ENCODE peak calls at places on chromosome 1, in nine cellular contexts. One of them, this sample, is unnamed.

GRCh38 chr1:247451388-247452010 is 6.4 kb downstream of the OR2B11 start:
- DNase-seq in NCI-H446 treated with DMSO at 0.1 percent for 48 hours: no peak
- DNase-seq in fibroblast of pulmonary artery: no peak
- DNase-seq in astrocyte of the cerebellum: no peak
- DNase-seq in mucosa of descending colon: no peak
- DNase-seq in stimulated activated CD8-positive, alpha-beta memory T cell treated with anti-CD3 and anti-CD28 coated beads, Interleukin-2, amount 100 ng/mL, for 1 hour: no peak
- DNase-seq in lung microvascular endothelial cell: no peak
- DNase-seq in DMS153: no peak
- DNase-seq in NAMALWA: no peak
- DNase-seq in this sample: no peak

GRCh38 chr1:197024460-197024859 is 42.6 kb downstream of the F13B start:
- DNase-seq in mucosa of descending colon: no peak
- DNase-seq in lung microvascular endothelial cell: no peak
- DNase-seq in astrocyte of the cerebellum: no peak
- DNase-seq in stimulated activated CD8-positive, alpha-beta memory T cell treated with anti-CD3 and anti-CD28 coated beads, Interleukin-2, amount 100 ng/mL, for 1 hour: no peak
- DNase-seq in DMS153: no peak
- DNase-seq in fibroblast of pulmonary artery: peak
- DNase-seq in NCI-H446 treated with DMSO at 0.1 percent for 48 hours: no peak
- DNase-seq in NAMALWA: no peak
- DNase-seq in this sample: no peak

GRCh38 chr1:228374711-228375577 is 31.7 kb downstream of the TRIM11 start:
- DNase-seq in lung microvascular endothelial cell: no peak
- DNase-seq in stimulated activated CD8-positive, alpha-beta memory T cell treated with anti-CD3 and anti-CD28 coated beads, Interleukin-2, amount 100 ng/mL, for 1 hour: no peak
- DNase-seq in NAMALWA: no peak
- DNase-seq in astrocyte of the cerebellum: peak
- DNase-seq in mucosa of descending colon: peak
- DNase-seq in fibroblast of pulmonary artery: peak
- DNase-seq in NCI-H446 treated with DMSO at 0.1 percent for 48 hours: no peak
- DNase-seq in DMS153: no peak
- DNase-seq in this sample: peak

GRCh38 chr1:235831148-235831547 is 35.6 kb downstream of the LYST start:
- DNase-seq in mucosa of descending colon: no peak
- DNase-seq in NAMALWA: no peak
- DNase-seq in stimulated activated CD8-positive, alpha-beta memory T cell treated with anti-CD3 and anti-CD28 coated beads, Interleukin-2, amount 100 ng/mL, for 1 hour: no peak
- DNase-seq in DMS153: no peak
- DNase-seq in NCI-H446 treated with DMSO at 0.1 percent for 48 hours: no peak
- DNase-seq in fibroblast of pulmonary artery: peak
- DNase-seq in lung microvascular endothelial cell: peak
- DNase-seq in astrocyte of the cerebellum: no peak
- DNase-seq in this sample: no peak

GRCh38 chr1:7249516-7249915 is 464.3 kb downstream of the CAMTA1 start:
- DNase-seq in DMS153: no peak
- DNase-seq in stimulated activated CD8-positive, alpha-beta memory T cell treated with anti-CD3 and anti-CD28 coated beads, Interleukin-2, amount 100 ng/mL, for 1 hour: no peak
- DNase-seq in lung microvascular endothelial cell: no peak
- DNase-seq in fibroblast of pulmonary artery: no peak
- DNase-seq in mucosa of descending colon: no peak
- DNase-seq in astrocyte of the cerebellum: no peak
- DNase-seq in NCI-H446 treated with DMSO at 0.1 percent for 48 hours: no peak
- DNase-seq in NAMALWA: no peak
- DNase-seq in this sample: no peak

GRCh38 chr1:200153277-200154055 is 126.0 kb downstream of the NR5A2 start:
- DNase-seq in astrocyte of the cerebellum: no peak
- DNase-seq in NAMALWA: peak
- DNase-seq in mucosa of descending colon: no peak
- DNase-seq in fibroblast of pulmonary artery: no peak
- DNase-seq in stimulated activated CD8-positive, alpha-beta memory T cell treated with anti-CD3 and anti-CD28 coated beads, Interleukin-2, amount 100 ng/mL, for 1 hour: no peak
- DNase-seq in lung microvascular endothelial cell: peak
- DNase-seq in NCI-H446 treated with DMSO at 0.1 percent for 48 hours: no peak
- DNase-seq in DMS153: no peak
- DNase-seq in this sample: no peak

GRCh38 chr1:184879876-184880275 is 94.4 kb downstream of the NIBAN1 start:
- DNase-seq in DMS153: no peak
- DNase-seq in astrocyte of the cerebellum: no peak
- DNase-seq in NCI-H446 treated with DMSO at 0.1 percent for 48 hours: no peak
- DNase-seq in lung microvascular endothelial cell: no peak
- DNase-seq in fibroblast of pulmonary artery: no peak
- DNase-seq in mucosa of descending colon: no peak
- DNase-seq in stimulated activated CD8-positive, alpha-beta memory T cell treated with anti-CD3 and anti-CD28 coated beads, Interleukin-2, amount 100 ng/mL, for 1 hour: no peak
- DNase-seq in NAMALWA: no peak
- DNase-seq in this sample: no peak

GRCh38 chr1:154258784-154259183 is 13.6 kb upstream of the HAX1 start:
- DNase-seq in DMS153: no peak
- DNase-seq in lung microvascular endothelial cell: no peak
- DNase-seq in stimulated activated CD8-positive, alpha-beta memory T cell treated with anti-CD3 and anti-CD28 coated beads, Interleukin-2, amount 100 ng/mL, for 1 hour: no peak
- DNase-seq in fibroblast of pulmonary artery: no peak
- DNase-seq in NAMALWA: no peak
- DNase-seq in mucosa of descending colon: no peak
- DNase-seq in NCI-H446 treated with DMSO at 0.1 percent for 48 hours: no peak
- DNase-seq in astrocyte of the cerebellum: no peak
- DNase-seq in this sample: no peak

GRCh38 chr1:111593403-111594127 is 26.0 kb upstream of the RAP1A start:
- DNase-seq in lung microvascular endothelial cell: peak
- DNase-seq in mucosa of descending colon: no peak
- DNase-seq in astrocyte of the cerebellum: no peak
- DNase-seq in fibroblast of pulmonary artery: no peak
- DNase-seq in DMS153: no peak
- DNase-seq in NCI-H446 treated with DMSO at 0.1 percent for 48 hours: no peak
- DNase-seq in NAMALWA: no peak
- DNase-seq in stimulated activated CD8-positive, alpha-beta memory T cell treated with anti-CD3 and anti-CD28 coated beads, Interleukin-2, amount 100 ng/mL, for 1 hour: no peak
- DNase-seq in this sample: no peak

GRCh38 chr1:42943166-42943565 is 15.5 kb downstream of the SLC2A1 start:
- DNase-seq in mucosa of descending colon: peak
- DNase-seq in stimulated activated CD8-positive, alpha-beta memory T cell treated with anti-CD3 and anti-CD28 coated beads, Interleukin-2, amount 100 ng/mL, for 1 hour: no peak
- DNase-seq in NAMALWA: no peak
- DNase-seq in lung microvascular endothelial cell: no peak
- DNase-seq in astrocyte of the cerebellum: no peak
- DNase-seq in NCI-H446 treated with DMSO at 0.1 percent for 48 hours: no peak
- DNase-seq in fibroblast of pulmonary artery: no peak
- DNase-seq in DMS153: no peak
- DNase-seq in this sample: peak

GRCh38 chr1:58618303-58618702 is 41.3 kb upstream of the TACSTD2 start:
- DNase-seq in astrocyte of the cerebellum: peak
- DNase-seq in NAMALWA: no peak
- DNase-seq in NCI-H446 treated with DMSO at 0.1 percent for 48 hours: no peak
- DNase-seq in DMS153: no peak
- DNase-seq in mucosa of descending colon: peak
- DNase-seq in stimulated activated CD8-positive, alpha-beta memory T cell treated with anti-CD3 and anti-CD28 coated beads, Interleukin-2, amount 100 ng/mL, for 1 hour: no peak
- DNase-seq in lung microvascular endothelial cell: peak
- DNase-seq in fibroblast of pulmonary artery: peak
- DNase-seq in this sample: no peak